ENCODE peak calls at places on chromosomes 4 and X, in five cellular contexts. One of them, this sample, is unnamed.

GRCh38 chrX:95675794-95676193 is 1008.8 kb upstream of the DIAPH2 start:
- DNase-seq in K562: no peak
- DNase-seq in H1: no peak
- DNase-seq in SK-N-SH: no peak
- DNase-seq in A549: no peak
- DNase-seq in this sample: no peak

GRCh38 chrX:53357799-53358530 is 64.5 kb downstream of the SMC1A start:
- DNase-seq in SK-N-SH: peak
- DNase-seq in A549: peak
- DNase-seq in K562: no peak
- DNase-seq in H1: no peak
- DNase-seq in this sample: peak

GRCh38 chrX:97294016-97294415 is 410.3 kb downstream of the RPA4 start:
- DNase-seq in SK-N-SH: no peak
- DNase-seq in K562: no peak
- DNase-seq in A549: no peak
- DNase-seq in H1: no peak
- DNase-seq in this sample: no peak

GRCh38 chr4:7212921-7213320 is 20.6 kb downstream of the SORCS2 start:
- DNase-seq in H1: no peak
- DNase-seq in SK-N-SH: no peak
- DNase-seq in K562: no peak
- DNase-seq in A549: no peak
- DNase-seq in this sample: no peak

GRCh38 chr4:97106161-97106560 is 1037.1 kb downstream of the STPG2 start:
- DNase-seq in SK-N-SH: no peak
- DNase-seq in H1: no peak
- DNase-seq in K562: no peak
- DNase-seq in A549: no peak
- DNase-seq in this sample: no peak

GRCh38 chrX:130125090-130125489 is 14.8 kb upstream of the ELF4 start:
- DNase-seq in SK-N-SH: peak
- DNase-seq in A549: no peak
- DNase-seq in H1: no peak
- DNase-seq in K562: no peak
- DNase-seq in this sample: no peak

GRCh38 chr4:185640809-185641675 is 105.7 kb upstream of the PDLIM3 start:
- DNase-seq in H1: no peak
- DNase-seq in SK-N-SH: peak
- DNase-seq in A549: peak
- DNase-seq in K562: peak
- DNase-seq in this sample: peak

GRCh38 chrX:40012039-40012799 is 85.5 kb downstream of the BCOR start:
- DNase-seq in SK-N-SH: no peak
- DNase-seq in H1: no peak
- DNase-seq in K562: no peak
- DNase-seq in A549: no peak
- DNase-seq in this sample: peak

GRCh38 chrX:150229030-150229429 is 134.1 kb upstream of the MAMLD1 start:
- DNase-seq in SK-N-SH: no peak
- DNase-seq in A549: no peak
- DNase-seq in H1: no peak
- DNase-seq in K562: no peak
- DNase-seq in this sample: no peak

GRCh38 chr4:183146478-183146877 is 47.4 kb downstream of the WWC2 start:
- DNase-seq in K562: no peak
- DNase-seq in H1: no peak
- DNase-seq in A549: no peak
- DNase-seq in SK-N-SH: no peak
- DNase-seq in this sample: no peak

GRCh38 chrX:113929004-113929403 is 654.9 kb upstream of the HTR2C start:
- DNase-seq in SK-N-SH: peak
- DNase-seq in K562: peak
- DNase-seq in H1: peak
- DNase-seq in A549: peak
- DNase-seq in this sample: peak

GRCh38 chr4:148565801-148566200 is 123.6 kb upstream of the NR3C2 start:
- DNase-seq in SK-N-SH: no peak
- DNase-seq in H1: no peak
- DNase-seq in K562: no peak
- DNase-seq in A549: no peak
- DNase-seq in this sample: no peak

GRCh38 chr4:102663073-102663472 is 97.7 kb downstream of the MANBA start:
- DNase-seq in A549: no peak
- DNase-seq in SK-N-SH: no peak
- DNase-seq in H1: no peak
- DNase-seq in K562: no peak
- DNase-seq in this sample: peak

GRCh38 chr4:85825937-85826678 is 351.2 kb downstream of the ARHGAP24 start:
- DNase-seq in A549: peak
- DNase-seq in K562: no peak
- DNase-seq in H1: peak
- DNase-seq in SK-N-SH: peak
- DNase-seq in this sample: peak

GRCh38 chr4:168614316-168615057 is 117.6 kb downstream of the PALLD start:
- DNase-seq in A549: no peak
- DNase-seq in H1: no peak
- DNase-seq in SK-N-SH: no peak
- DNase-seq in K562: no peak
- DNase-seq in this sample: peak

GRCh38 chr4:42768125-42768748 is 111.3 kb upstream of the ATP8A1 start:
- DNase-seq in K562: no peak
- DNase-seq in H1: no peak
- DNase-seq in A549: no peak
- DNase-seq in SK-N-SH: no peak
- DNase-seq in this sample: no peak

GRCh38 chrX:42531431-42531830 is 246.5 kb downstream of the PPP1R2C start:
- DNase-seq in H1: no peak
- DNase-seq in K562: no peak
- DNase-seq in SK-N-SH: no peak
- DNase-seq in A549: no peak
- DNase-seq in this sample: no peak

GRCh38 chr4:5206391-5206790 is 155.1 kb downstream of the STK32B start:
- DNase-seq in SK-N-SH: no peak
- DNase-seq in K562: no peak
- DNase-seq in A549: peak
- DNase-seq in H1: no peak
- DNase-seq in this sample: peak

GRCh38 chr4:4424499-4425115 is 37.7 kb downstream of the NSG1 start:
- DNase-seq in A549: no peak
- DNase-seq in K562: no peak
- DNase-seq in SK-N-SH: no peak
- DNase-seq in H1: no peak
- DNase-seq in this sample: no peak

GRCh38 chr4:136329042-136329662 is 1203.1 kb downstream of the PCDH18 start:
- DNase-seq in A549: peak
- DNase-seq in K562: no peak
- DNase-seq in H1: no peak
- DNase-seq in SK-N-SH: no peak
- DNase-seq in this sample: no peak

GRCh38 chr4:65566473-65566872 is 103.8 kb downstream of the EPHA5 start:
- DNase-seq in H1: no peak
- DNase-seq in A549: no peak
- DNase-seq in SK-N-SH: no peak
- DNase-seq in K562: no peak
- DNase-seq in this sample: no peak

GRCh38 chr4:20252656-20253271 is 1.1 kb downstream of the SLIT2 start:
- DNase-seq in H1: no peak
- DNase-seq in A549: no peak
- DNase-seq in K562: no peak
- DNase-seq in SK-N-SH: peak
- DNase-seq in this sample: peak

GRCh38 chrX:56233682-56234081 is 1.5 kb downstream of the KLF8 start:
- DNase-seq in K562: no peak
- DNase-seq in SK-N-SH: no peak
- DNase-seq in H1: peak
- DNase-seq in A549: peak
- DNase-seq in this sample: no peak

GRCh38 chrX:48703642-48704481 is 7.3 kb downstream of the SUV39H1 start:
- DNase-seq in A549: peak
- DNase-seq in SK-N-SH: no peak
- DNase-seq in K562: no peak
- DNase-seq in H1: no peak
- DNase-seq in this sample: peak

GRCh38 chr4:112550728-112551127 is 34.7 kb upstream of the NEUROG2 start:
- DNase-seq in A549: no peak
- DNase-seq in H1: no peak
- DNase-seq in K562: no peak
- DNase-seq in SK-N-SH: no peak
- DNase-seq in this sample: peak

GRCh38 chr4:3613980-3614730 is 81.9 kb upstream of the LRPAP1 start:
- DNase-seq in H1: no peak
- DNase-seq in A549: no peak
- DNase-seq in SK-N-SH: peak
- DNase-seq in K562: no peak
- DNase-seq in this sample: no peak

GRCh38 chr4:4401049-4401448 is 14.1 kb downstream of the NSG1 start:
- DNase-seq in H1: no peak
- DNase-seq in SK-N-SH: peak
- DNase-seq in K562: no peak
- DNase-seq in A549: no peak
- DNase-seq in this sample: no peak

GRCh38 chr4:112817933-112818921 is 181.3 kb downstream of the LARP7 start:
- DNase-seq in SK-N-SH: peak
- DNase-seq in H1: peak
- DNase-seq in K562: no peak
- DNase-seq in A549: peak
- DNase-seq in this sample: peak

GRCh38 chr4:88779431-88779830 is 81.8 kb upstream of the NAP1L5 start:
- DNase-seq in H1: no peak
- DNase-seq in A549: no peak
- DNase-seq in K562: no peak
- DNase-seq in SK-N-SH: no peak
- DNase-seq in this sample: peak

GRCh38 chrX:97844943-97845342 is 961.2 kb downstream of the RPA4 start:
- DNase-seq in K562: no peak
- DNase-seq in SK-N-SH: peak
- DNase-seq in A549: no peak
- DNase-seq in H1: no peak
- DNase-seq in this sample: no peak

GRCh38 chr4:165461176-165461835 is 82.5 kb downstream of the CPE start:
- DNase-seq in SK-N-SH: no peak
- DNase-seq in K562: no peak
- DNase-seq in H1: no peak
- DNase-seq in A549: no peak
- DNase-seq in this sample: peak

DNA sequence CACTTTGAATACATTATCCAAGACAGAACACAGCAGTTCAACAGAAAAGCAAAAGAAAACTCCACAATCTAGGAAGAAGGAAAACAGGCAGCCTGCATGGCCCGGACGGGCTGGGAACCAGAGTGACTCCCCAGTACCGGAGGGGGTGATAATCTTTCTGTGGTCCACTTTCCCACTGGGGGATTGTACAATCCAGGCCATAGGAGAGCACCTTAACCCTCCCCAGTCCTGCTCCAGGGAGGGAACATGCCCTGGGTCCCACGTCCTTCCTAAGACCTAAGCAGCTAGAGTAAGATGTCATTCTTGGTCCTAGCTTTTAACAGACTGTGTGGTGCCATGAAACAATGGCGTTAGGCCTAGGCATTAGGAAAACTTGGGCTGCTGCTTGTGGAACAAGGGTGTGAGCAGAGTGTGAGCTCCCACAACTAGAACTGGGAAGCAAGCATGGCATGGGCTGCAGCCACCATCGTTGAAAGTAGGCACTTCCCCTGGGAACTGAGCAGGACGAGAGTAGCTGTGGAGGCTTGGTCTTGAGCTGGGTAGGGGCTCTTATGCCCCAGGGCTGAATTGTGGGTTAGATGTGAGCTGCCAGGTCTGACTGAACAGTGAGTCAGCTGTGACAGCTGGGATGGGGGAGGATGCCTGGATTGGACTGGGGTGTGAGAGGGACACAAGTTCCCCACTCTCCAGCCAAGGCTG is 42.4 kb downstream of the NAT8L start:
- DNase-seq in H1: no peak
- DNase-seq in K562: no peak
- DNase-seq in SK-N-SH: no peak
- DNase-seq in A549: no peak
- DNase-seq in this sample: peak
- TF ChIP-seq RFX5 in H1: no peak
- TF ChIP-seq RFX5 in K562: no peak
- TF ChIP-seq RFX5 in SK-N-SH: no peak
- TF ChIP-seq RFX5 in A549: no peak
- TF ChIP-seq RFX5 in this sample: no peak

DNA sequence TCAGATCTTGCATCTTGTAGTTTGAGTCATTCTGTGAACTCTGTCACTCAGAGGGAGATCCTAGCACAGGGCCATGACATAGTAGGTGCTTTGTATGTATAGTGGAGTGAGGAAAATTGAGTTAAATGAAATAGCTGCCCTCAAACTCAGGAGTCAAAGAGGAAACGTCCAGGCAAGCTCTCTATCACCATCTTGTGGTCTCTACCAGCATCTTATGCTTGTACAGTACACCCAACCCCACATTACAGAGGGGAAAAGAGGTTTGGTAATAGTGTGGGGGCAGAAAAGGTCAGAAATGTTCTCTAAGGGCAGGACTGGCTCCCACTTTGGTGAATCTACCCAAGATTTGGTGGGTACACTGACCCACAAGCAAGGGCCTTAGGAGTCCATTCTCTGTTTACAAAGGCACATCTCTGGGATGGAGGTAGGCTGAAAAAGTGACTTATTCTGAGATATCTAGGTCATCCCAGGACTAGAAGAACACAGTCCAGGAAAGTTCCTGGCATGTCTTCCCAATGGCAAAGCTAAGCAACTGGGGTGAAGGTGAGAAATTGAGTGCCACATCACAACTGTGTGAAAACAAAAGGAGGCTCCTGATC is 131.8 kb downstream of the OR13H1 start:
- DNase-seq in K562: peak
- DNase-seq in A549: peak
- DNase-seq in H1: no peak
- DNase-seq in SK-N-SH: peak
- DNase-seq in this sample: peak
- TF ChIP-seq RFX5 in K562: no peak
- TF ChIP-seq RFX5 in A549: no peak
- TF ChIP-seq RFX5 in H1: no peak
- TF ChIP-seq RFX5 in SK-N-SH: no peak
- TF ChIP-seq RFX5 in this sample: no peak

GRCh38 chr4:77930876-77931275 is 68.2 kb downstream of the MRPL1 start:
- DNase-seq in A549: no peak
- DNase-seq in SK-N-SH: no peak
- DNase-seq in H1: no peak
- DNase-seq in K562: no peak
- DNase-seq in this sample: peak
- TF ChIP-seq RFX5 in A549: no peak
- TF ChIP-seq RFX5 in SK-N-SH: no peak
- TF ChIP-seq RFX5 in H1: no peak
- TF ChIP-seq RFX5 in K562: no peak
- TF ChIP-seq RFX5 in this sample: no peak

DNA sequence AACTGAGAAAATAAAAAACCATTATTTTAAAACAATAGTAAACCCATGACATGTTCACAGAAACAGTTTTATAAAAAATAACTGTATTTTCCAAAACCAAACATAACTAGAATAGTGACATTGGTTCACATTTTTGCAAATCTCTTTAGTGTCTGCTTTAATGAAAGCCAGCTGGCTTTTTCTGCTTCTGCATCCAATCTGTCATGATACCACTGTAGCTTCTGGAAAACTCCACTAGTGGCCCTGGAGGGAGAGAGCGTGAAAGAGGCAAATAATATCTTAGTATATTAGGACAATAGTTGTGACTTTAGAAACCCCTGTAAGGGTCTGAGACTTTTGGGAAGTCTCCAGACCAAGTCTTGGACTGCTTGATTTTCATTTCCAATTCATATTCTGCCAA is 31.1 kb downstream of the FGFBP1 start:
- DNase-seq in A549: no peak
- DNase-seq in K562: no peak
- DNase-seq in SK-N-SH: peak
- DNase-seq in H1: no peak
- DNase-seq in this sample: no peak
- TF ChIP-seq RFX5 in A549: no peak
- TF ChIP-seq RFX5 in K562: no peak
- TF ChIP-seq RFX5 in SK-N-SH: no peak
- TF ChIP-seq RFX5 in H1: no peak
- TF ChIP-seq RFX5 in this sample: no peak